ENCODE peak calls at places on chromosomes 2 and 18, in eight cellular contexts. One of them, this sample, is unnamed.

GRCh38 chr18:21074336-21075323 is 37.0 kb downstream of the ROCK1 start:
- DNase-seq in tibial nerve: no peak
- DNase-seq in H9: no peak
- DNase-seq in ovary: no peak
- DNase-seq in sigmoid colon: no peak
- DNase-seq in foreskin fibroblast: no peak
- DNase-seq in mesothelial cell of epicardium: no peak
- DNase-seq in fibroblast of villous mesenchyme: no peak
- DNase-seq in this sample: no peak

GRCh38 chr2:241105641-241106040 is 3.6 kb upstream of the MTERF4 start:
- DNase-seq in ovary: no peak
- DNase-seq in sigmoid colon: no peak
- DNase-seq in tibial nerve: no peak
- DNase-seq in fibroblast of villous mesenchyme: no peak
- DNase-seq in mesothelial cell of epicardium: no peak
- DNase-seq in H9: no peak
- DNase-seq in foreskin fibroblast: no peak
- DNase-seq in this sample: no peak

GRCh38 chr2:26444236-26444635 is 33.7 kb downstream of the OTOF start:
- DNase-seq in sigmoid colon: peak
- DNase-seq in ovary: no peak
- DNase-seq in foreskin fibroblast: no peak
- DNase-seq in mesothelial cell of epicardium: no peak
- DNase-seq in tibial nerve: no peak
- DNase-seq in fibroblast of villous mesenchyme: no peak
- DNase-seq in H9: no peak
- DNase-seq in this sample: no peak

GRCh38 chr2:58604096-58604495 is 363.0 kb upstream of the FANCL start:
- DNase-seq in ovary: no peak
- DNase-seq in sigmoid colon: no peak
- DNase-seq in mesothelial cell of epicardium: no peak
- DNase-seq in fibroblast of villous mesenchyme: no peak
- DNase-seq in foreskin fibroblast: peak
- DNase-seq in tibial nerve: no peak
- DNase-seq in H9: no peak
- DNase-seq in this sample: no peak

GRCh38 chr18:23274638-23275482 is 139.6 kb downstream of the CABLES1 start:
- DNase-seq in tibial nerve: no peak
- DNase-seq in foreskin fibroblast: no peak
- DNase-seq in mesothelial cell of epicardium: no peak
- DNase-seq in sigmoid colon: no peak
- DNase-seq in H9: no peak
- DNase-seq in fibroblast of villous mesenchyme: peak
- DNase-seq in ovary: no peak
- DNase-seq in this sample: no peak

GRCh38 chr18:46485675-46486200 is 171.3 kb downstream of the LOXHD1 start:
- DNase-seq in H9: peak
- DNase-seq in foreskin fibroblast: no peak
- DNase-seq in tibial nerve: no peak
- DNase-seq in sigmoid colon: no peak
- DNase-seq in fibroblast of villous mesenchyme: no peak
- DNase-seq in mesothelial cell of epicardium: no peak
- DNase-seq in ovary: no peak
- DNase-seq in this sample: no peak

GRCh38 chr2:48126180-48126579 is 219.9 kb upstream of the FBXO11 start:
- DNase-seq in ovary: no peak
- DNase-seq in sigmoid colon: peak
- DNase-seq in mesothelial cell of epicardium: no peak
- DNase-seq in foreskin fibroblast: peak
- DNase-seq in tibial nerve: no peak
- DNase-seq in H9: no peak
- DNase-seq in fibroblast of villous mesenchyme: peak
- DNase-seq in this sample: no peak

GRCh38 chr2:162245051-162245450 is 1.8 kb upstream of the FAP start:
- DNase-seq in sigmoid colon: no peak
- DNase-seq in ovary: no peak
- DNase-seq in fibroblast of villous mesenchyme: peak
- DNase-seq in H9: no peak
- DNase-seq in tibial nerve: no peak
- DNase-seq in foreskin fibroblast: no peak
- DNase-seq in mesothelial cell of epicardium: no peak
- DNase-seq in this sample: no peak

GRCh38 chr18:78687736-78688135 is 291.9 kb upstream of the SALL3 start:
- DNase-seq in foreskin fibroblast: no peak
- DNase-seq in fibroblast of villous mesenchyme: no peak
- DNase-seq in H9: no peak
- DNase-seq in mesothelial cell of epicardium: no peak
- DNase-seq in sigmoid colon: no peak
- DNase-seq in ovary: no peak
- DNase-seq in tibial nerve: no peak
- DNase-seq in this sample: no peak

GRCh38 chr18:75114231-75114630 is 94.7 kb downstream of the PTGR3 start:
- DNase-seq in ovary: no peak
- DNase-seq in tibial nerve: no peak
- DNase-seq in mesothelial cell of epicardium: no peak
- DNase-seq in sigmoid colon: no peak
- DNase-seq in foreskin fibroblast: no peak
- DNase-seq in H9: no peak
- DNase-seq in fibroblast of villous mesenchyme: no peak
- DNase-seq in this sample: no peak

GRCh38 chr2:74278176-74278575 is 65.0 kb downstream of the SLC4A5 start:
- DNase-seq in ovary: no peak
- DNase-seq in fibroblast of villous mesenchyme: no peak
- DNase-seq in sigmoid colon: no peak
- DNase-seq in H9: no peak
- DNase-seq in tibial nerve: no peak
- DNase-seq in mesothelial cell of epicardium: no peak
- DNase-seq in foreskin fibroblast: no peak
- DNase-seq in this sample: no peak

GRCh38 chr2:117854610-117855009 is 40.1 kb downstream of the DDX18 start:
- DNase-seq in H9: no peak
- DNase-seq in foreskin fibroblast: no peak
- DNase-seq in sigmoid colon: no peak
- DNase-seq in fibroblast of villous mesenchyme: no peak
- DNase-seq in mesothelial cell of epicardium: no peak
- DNase-seq in ovary: no peak
- DNase-seq in tibial nerve: no peak
- DNase-seq in this sample: no peak

GRCh38 chr2:37707393-37707792 is 36.0 kb upstream of the CDC42EP3 start:
- DNase-seq in mesothelial cell of epicardium: no peak
- DNase-seq in fibroblast of villous mesenchyme: no peak
- DNase-seq in ovary: no peak
- DNase-seq in sigmoid colon: no peak
- DNase-seq in foreskin fibroblast: no peak
- DNase-seq in tibial nerve: no peak
- DNase-seq in H9: no peak
- DNase-seq in this sample: no peak

GRCh38 chr2:238860966-238861730 is 13.3 kb downstream of the TWIST2 start:
- DNase-seq in H9: no peak
- DNase-seq in ovary: no peak
- DNase-seq in sigmoid colon: no peak
- DNase-seq in tibial nerve: no peak
- DNase-seq in foreskin fibroblast: peak
- DNase-seq in fibroblast of villous mesenchyme: peak
- DNase-seq in mesothelial cell of epicardium: no peak
- DNase-seq in this sample: no peak

GRCh38 chr18:59455728-59456276 is 96.7 kb upstream of the LMAN1 start:
- DNase-seq in sigmoid colon: peak
- DNase-seq in fibroblast of villous mesenchyme: no peak
- DNase-seq in ovary: peak
- DNase-seq in tibial nerve: no peak
- DNase-seq in H9: no peak
- DNase-seq in foreskin fibroblast: no peak
- DNase-seq in mesothelial cell of epicardium: no peak
- DNase-seq in this sample: no peak

GRCh38 chr18:49976810-49977209 is 163.5 kb upstream of the ACAA2 start:
- DNase-seq in tibial nerve: no peak
- DNase-seq in foreskin fibroblast: peak
- DNase-seq in H9: no peak
- DNase-seq in fibroblast of villous mesenchyme: no peak
- DNase-seq in ovary: no peak
- DNase-seq in sigmoid colon: no peak
- DNase-seq in mesothelial cell of epicardium: no peak
- DNase-seq in this sample: no peak

GRCh38 chr2:149661844-149662243 is 74.3 kb upstream of the MMADHC start:
- DNase-seq in fibroblast of villous mesenchyme: peak
- DNase-seq in ovary: no peak
- DNase-seq in foreskin fibroblast: peak
- DNase-seq in H9: no peak
- DNase-seq in mesothelial cell of epicardium: no peak
- DNase-seq in sigmoid colon: no peak
- DNase-seq in tibial nerve: no peak
- DNase-seq in this sample: no peak

GRCh38 chr18:22385718-22386117 is 32.0 kb downstream of the CTAGE1 start:
- DNase-seq in sigmoid colon: no peak
- DNase-seq in tibial nerve: no peak
- DNase-seq in H9: no peak
- DNase-seq in fibroblast of villous mesenchyme: peak
- DNase-seq in mesothelial cell of epicardium: no peak
- DNase-seq in foreskin fibroblast: peak
- DNase-seq in ovary: no peak
- DNase-seq in this sample: no peak

GRCh38 chr2:9844581-9844980 is 1.3 kb downstream of the TAF1B start:
- DNase-seq in mesothelial cell of epicardium: no peak
- DNase-seq in tibial nerve: no peak
- DNase-seq in foreskin fibroblast: peak
- DNase-seq in fibroblast of villous mesenchyme: peak
- DNase-seq in sigmoid colon: no peak
- DNase-seq in H9: no peak
- DNase-seq in ovary: no peak
- DNase-seq in this sample: no peak

GRCh38 chr2:110873056-110873502 is 140.7 kb downstream of the ACOXL start:
- DNase-seq in sigmoid colon: no peak
- DNase-seq in mesothelial cell of epicardium: no peak
- DNase-seq in fibroblast of villous mesenchyme: no peak
- DNase-seq in ovary: no peak
- DNase-seq in tibial nerve: no peak
- DNase-seq in H9: no peak
- DNase-seq in foreskin fibroblast: no peak
- DNase-seq in this sample: no peak

DNA sequence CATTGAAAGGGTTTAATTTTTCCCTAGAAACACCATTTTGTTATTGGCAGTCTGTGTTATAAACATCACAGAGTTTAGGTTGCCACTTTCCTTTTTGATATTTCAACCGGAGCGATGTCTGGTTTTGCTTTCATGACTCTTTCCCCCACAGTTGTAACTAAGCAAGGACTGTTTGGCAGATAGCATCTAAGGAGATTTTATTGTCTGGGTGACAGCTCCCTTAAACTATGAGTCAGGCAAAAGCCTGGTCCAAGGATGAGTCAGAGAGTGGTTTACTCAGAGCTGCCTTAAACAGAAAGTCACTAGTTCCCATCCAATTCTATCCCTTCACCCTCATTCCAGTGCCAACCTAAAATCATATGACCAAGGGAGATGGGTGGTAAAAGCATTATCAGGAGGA is 341.6 kb upstream of the VWC2L start:
- DNase-seq in ovary: no peak
- DNase-seq in fibroblast of villous mesenchyme: peak
- DNase-seq in tibial nerve: no peak
- DNase-seq in mesothelial cell of epicardium: no peak
- DNase-seq in sigmoid colon: no peak
- DNase-seq in foreskin fibroblast: peak
- DNase-seq in H9: no peak
- DNase-seq in this sample: no peak
- TF ChIP-seq CTCF in ovary: no peak
- TF ChIP-seq CTCF in fibroblast of villous mesenchyme: no peak
- TF ChIP-seq CTCF in tibial nerve: no peak
- TF ChIP-seq CTCF in mesothelial cell of epicardium: no peak
- TF ChIP-seq CTCF in sigmoid colon: no peak
- TF ChIP-seq CTCF in foreskin fibroblast: no peak
- TF ChIP-seq CTCF in H9: no peak
- TF ChIP-seq CTCF in this sample: no peak

GRCh38 chr2:132668189-132668833 is 1.7 kb downstream of the LYPD1 start:
- DNase-seq in sigmoid colon: no peak
- DNase-seq in fibroblast of villous mesenchyme: no peak
- DNase-seq in tibial nerve: no peak
- DNase-seq in ovary: no peak
- DNase-seq in H9: peak
- DNase-seq in foreskin fibroblast: no peak
- DNase-seq in mesothelial cell of epicardium: peak
- DNase-seq in this sample: peak
- TF ChIP-seq CTCF in sigmoid colon: no peak
- TF ChIP-seq CTCF in fibroblast of villous mesenchyme: peak
- TF ChIP-seq CTCF in tibial nerve: peak
- TF ChIP-seq CTCF in ovary: no peak
- TF ChIP-seq CTCF in H9: peak
- TF ChIP-seq CTCF in foreskin fibroblast: no peak
- TF ChIP-seq CTCF in mesothelial cell of epicardium: no peak
- TF ChIP-seq CTCF in this sample: peak

GRCh38 chr2:10983711-10984110 is 72.0 kb downstream of the KCNF1 start:
- DNase-seq in fibroblast of villous mesenchyme: no peak
- DNase-seq in tibial nerve: no peak
- DNase-seq in foreskin fibroblast: no peak
- DNase-seq in H9: no peak
- DNase-seq in sigmoid colon: no peak
- DNase-seq in ovary: no peak
- DNase-seq in mesothelial cell of epicardium: no peak
- DNase-seq in this sample: no peak
- TF ChIP-seq CTCF in fibroblast of villous mesenchyme: no peak
- TF ChIP-seq CTCF in tibial nerve: no peak
- TF ChIP-seq CTCF in foreskin fibroblast: no peak
- TF ChIP-seq CTCF in H9: no peak
- TF ChIP-seq CTCF in sigmoid colon: no peak
- TF ChIP-seq CTCF in ovary: no peak
- TF ChIP-seq CTCF in mesothelial cell of epicardium: no peak
- TF ChIP-seq CTCF in this sample: no peak

GRCh38 chr2:143974262-143974661 is 545.7 kb downstream of the ZEB2 start:
- DNase-seq in tibial nerve: no peak
- DNase-seq in foreskin fibroblast: peak
- DNase-seq in mesothelial cell of epicardium: no peak
- DNase-seq in ovary: no peak
- DNase-seq in sigmoid colon: no peak
- DNase-seq in fibroblast of villous mesenchyme: peak
- DNase-seq in H9: no peak
- DNase-seq in this sample: no peak

GRCh38 chr2:143965493-143966164 is 554.3 kb downstream of the ZEB2 start:
- DNase-seq in H9: no peak
- DNase-seq in mesothelial cell of epicardium: no peak
- DNase-seq in tibial nerve: no peak
- DNase-seq in sigmoid colon: no peak
- DNase-seq in ovary: no peak
- DNase-seq in foreskin fibroblast: no peak
- DNase-seq in fibroblast of villous mesenchyme: no peak
- DNase-seq in this sample: no peak

GRCh38 chr2:143968860-143969259 is 551.1 kb downstream of the ZEB2 start:
- DNase-seq in mesothelial cell of epicardium: no peak
- DNase-seq in fibroblast of villous mesenchyme: no peak
- DNase-seq in ovary: no peak
- DNase-seq in H9: no peak
- DNase-seq in tibial nerve: no peak
- DNase-seq in sigmoid colon: no peak
- DNase-seq in foreskin fibroblast: no peak
- DNase-seq in this sample: no peak

DNA sequence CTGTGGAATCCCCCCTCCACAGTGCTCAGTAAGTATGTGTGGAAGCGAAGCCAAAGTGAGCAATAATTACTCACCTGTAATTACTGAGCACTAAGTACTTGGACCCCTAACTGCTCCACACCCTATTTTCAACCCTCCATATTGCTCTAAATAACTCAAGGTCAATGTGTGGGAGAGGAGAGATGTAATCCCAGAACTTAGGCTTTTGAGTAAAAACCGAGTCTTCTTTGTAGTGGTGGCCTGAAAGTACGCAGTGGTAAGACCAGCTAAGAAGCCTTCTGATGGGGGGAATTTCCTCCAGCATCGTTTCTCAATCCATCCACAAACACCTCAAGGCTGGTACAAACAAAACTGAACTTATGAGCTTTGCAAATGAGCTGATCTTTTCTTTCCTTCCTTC is 551.6 kb downstream of the ZEB2 start:
- DNase-seq in H9: no peak
- DNase-seq in tibial nerve: no peak
- DNase-seq in mesothelial cell of epicardium: no peak
- DNase-seq in sigmoid colon: no peak
- DNase-seq in ovary: no peak
- DNase-seq in fibroblast of villous mesenchyme: no peak
- DNase-seq in foreskin fibroblast: no peak
- DNase-seq in this sample: no peak
- TF ChIP-seq CTCF in H9: no peak
- TF ChIP-seq CTCF in tibial nerve: no peak
- TF ChIP-seq CTCF in mesothelial cell of epicardium: no peak
- TF ChIP-seq CTCF in sigmoid colon: no peak
- TF ChIP-seq CTCF in ovary: no peak
- TF ChIP-seq CTCF in fibroblast of villous mesenchyme: no peak
- TF ChIP-seq CTCF in foreskin fibroblast: no peak
- TF ChIP-seq CTCF in this sample: no peak